ENCODE peak calls at places on chromosomes 11 and 22, in five cellular contexts. F is small intestine, W is frontal cortex, C is spleen, P is ELF-1. K is an unnamed sample.

GRCh38 chr11:12482839-12483238 is 105.5 kb downstream of the PARVA start:
- DNase-seq in F (no peak), W (no peak), C (no peak), P (no peak), K (no peak)

GRCh38 chr11:33735426-33736147 is 636 bp downstream of the CD59 start:
- DNase-seq in F (peak; percentile 42), W (no peak), C (peak; percentile 81), P (peak; percentile 25), K (no peak)

GRCh38 chr11:88555018-88555828 is 217.7 kb upstream of the CTSC start:
- DNase-seq in F (no peak), W (no peak), C (no peak), P (no peak), K (no peak)

GRCh38 chr11:32658639-32659406 is 75.2 kb downstream of the EIF3M start:
- DNase-seq in F (no peak), W (no peak), C (no peak), P (no peak), K (no peak)

GRCh38 chr11:126127898-126128297 is 65.2 kb upstream of the CDON start:
- DNase-seq in F (peak; percentile 19), W (no peak), C (peak; percentile 50), P (no peak), K (no peak)

GRCh38 chr22:39363751-39364484 is 14.1 kb downstream of the SYNGR1 start:
- DNase-seq in F (no peak), W (no peak), C (no peak), P (peak; percentile 15), K (peak; percentile 23)

GRCh38 chr11:129709801-129710398 is 105.7 kb upstream of the TMEM45B start:
- DNase-seq in F (peak; percentile 31), W (no peak), C (no peak), P (no peak), K (peak; percentile 18)

GRCh38 chr11:5625281-5625680 is 480 bp downstream of the TRIM34 start:
- DNase-seq in F (peak; percentile 8), W (no peak), C (no peak), P (no peak), K (no peak)

GRCh38 chr22:40325315-40325714 is 21.0 kb upstream of the ADSL start:
- DNase-seq in F (no peak), W (no peak), C (no peak), P (no peak), K (no peak)

GRCh38 chr11:73386026-73386425 is 9.8 kb downstream of the RELT start:
- DNase-seq in F (no peak), W (no peak), C (peak; percentile 94), P (no peak), K (no peak)

K was measured in H9.